ENCODE peak calls at places on chromosome 1, in ten cellular contexts. One of them, this sample, is unnamed.

GRCh38 chr1:181140891-181141290 is 52.4 kb downstream of the IER5 start:
- ATAC-seq in effector memory CD8-positive, alpha-beta T cell: no peak
- ATAC-seq in activated B cell treated with CpG ODN at 0.5 μM for 24 hours: no peak
- ATAC-seq in activated T-helper 17 cell treated with anti-CD3 and anti-CD28 coated beads, Interleukin-2, amount 50 U/mL, for 72 hours: peak
- ATAC-seq in heart left ventricle: no peak
- ATAC-seq in gastroesophageal sphincter: no peak
- ATAC-seq in foreskin keratinocyte: no peak
- ATAC-seq in upper lobe of right lung: no peak
- ATAC-seq in gastrocnemius medialis: no peak
- ATAC-seq in Panc1: no peak
- ATAC-seq in this sample: peak

GRCh38 chr1:61797045-61797755 is 54.9 kb downstream of the PATJ start:
- ATAC-seq in heart left ventricle: no peak
- ATAC-seq in upper lobe of right lung: no peak
- ATAC-seq in gastrocnemius medialis: no peak
- ATAC-seq in Panc1: no peak
- ATAC-seq in effector memory CD8-positive, alpha-beta T cell: no peak
- ATAC-seq in activated T-helper 17 cell treated with anti-CD3 and anti-CD28 coated beads, Interleukin-2, amount 50 U/mL, for 72 hours: no peak
- ATAC-seq in activated B cell treated with CpG ODN at 0.5 μM for 24 hours: no peak
- ATAC-seq in foreskin keratinocyte: no peak
- ATAC-seq in gastroesophageal sphincter: no peak
- ATAC-seq in this sample: no peak

GRCh38 chr1:170598618-170599017 is 65.3 kb upstream of the PRRX1 start:
- ATAC-seq in gastrocnemius medialis: no peak
- ATAC-seq in upper lobe of right lung: no peak
- ATAC-seq in effector memory CD8-positive, alpha-beta T cell: no peak
- ATAC-seq in heart left ventricle: no peak
- ATAC-seq in gastroesophageal sphincter: no peak
- ATAC-seq in Panc1: no peak
- ATAC-seq in activated B cell treated with CpG ODN at 0.5 μM for 24 hours: no peak
- ATAC-seq in activated T-helper 17 cell treated with anti-CD3 and anti-CD28 coated beads, Interleukin-2, amount 50 U/mL, for 72 hours: no peak
- ATAC-seq in foreskin keratinocyte: no peak
- ATAC-seq in this sample: no peak

GRCh38 chr1:225113265-225113664 is 183.8 kb downstream of the DNAH14 start:
- ATAC-seq in activated B cell treated with CpG ODN at 0.5 μM for 24 hours: no peak
- ATAC-seq in gastroesophageal sphincter: no peak
- ATAC-seq in activated T-helper 17 cell treated with anti-CD3 and anti-CD28 coated beads, Interleukin-2, amount 50 U/mL, for 72 hours: no peak
- ATAC-seq in foreskin keratinocyte: no peak
- ATAC-seq in gastrocnemius medialis: no peak
- ATAC-seq in heart left ventricle: no peak
- ATAC-seq in upper lobe of right lung: peak
- ATAC-seq in effector memory CD8-positive, alpha-beta T cell: no peak
- ATAC-seq in Panc1: no peak
- ATAC-seq in this sample: no peak

GRCh38 chr1:212722270-212722945 is 22.8 kb upstream of the BATF3 start:
- ATAC-seq in gastroesophageal sphincter: no peak
- ATAC-seq in Panc1: peak
- ATAC-seq in heart left ventricle: no peak
- ATAC-seq in upper lobe of right lung: no peak
- ATAC-seq in activated B cell treated with CpG ODN at 0.5 μM for 24 hours: no peak
- ATAC-seq in activated T-helper 17 cell treated with anti-CD3 and anti-CD28 coated beads, Interleukin-2, amount 50 U/mL, for 72 hours: peak
- ATAC-seq in gastrocnemius medialis: no peak
- ATAC-seq in effector memory CD8-positive, alpha-beta T cell: no peak
- ATAC-seq in foreskin keratinocyte: no peak
- ATAC-seq in this sample: no peak

GRCh38 chr1:3333903-3334302 is 120.6 kb upstream of the ARHGEF16 start:
- ATAC-seq in Panc1: no peak
- ATAC-seq in heart left ventricle: peak
- ATAC-seq in gastrocnemius medialis: peak
- ATAC-seq in activated B cell treated with CpG ODN at 0.5 μM for 24 hours: no peak
- ATAC-seq in upper lobe of right lung: no peak
- ATAC-seq in foreskin keratinocyte: no peak
- ATAC-seq in effector memory CD8-positive, alpha-beta T cell: no peak
- ATAC-seq in activated T-helper 17 cell treated with anti-CD3 and anti-CD28 coated beads, Interleukin-2, amount 50 U/mL, for 72 hours: no peak
- ATAC-seq in gastroesophageal sphincter: no peak
- ATAC-seq in this sample: no peak

GRCh38 chr1:211822677-211823426 is 7.7 kb downstream of the LPGAT1 start:
- ATAC-seq in Panc1: no peak
- ATAC-seq in effector memory CD8-positive, alpha-beta T cell: no peak
- ATAC-seq in gastroesophageal sphincter: no peak
- ATAC-seq in upper lobe of right lung: peak
- ATAC-seq in foreskin keratinocyte: no peak
- ATAC-seq in activated T-helper 17 cell treated with anti-CD3 and anti-CD28 coated beads, Interleukin-2, amount 50 U/mL, for 72 hours: no peak
- ATAC-seq in activated B cell treated with CpG ODN at 0.5 μM for 24 hours: peak
- ATAC-seq in gastrocnemius medialis: no peak
- ATAC-seq in heart left ventricle: no peak
- ATAC-seq in this sample: peak

GRCh38 chr1:85427844-85428243 is 37.1 kb downstream of the DDAH1 start:
- ATAC-seq in activated T-helper 17 cell treated with anti-CD3 and anti-CD28 coated beads, Interleukin-2, amount 50 U/mL, for 72 hours: no peak
- ATAC-seq in heart left ventricle: no peak
- ATAC-seq in Panc1: peak
- ATAC-seq in activated B cell treated with CpG ODN at 0.5 μM for 24 hours: no peak
- ATAC-seq in foreskin keratinocyte: no peak
- ATAC-seq in gastrocnemius medialis: peak
- ATAC-seq in gastroesophageal sphincter: no peak
- ATAC-seq in upper lobe of right lung: no peak
- ATAC-seq in effector memory CD8-positive, alpha-beta T cell: no peak
- ATAC-seq in this sample: no peak

GRCh38 chr1:59169703-59170102 is 127.2 kb upstream of the FGGY start:
- ATAC-seq in heart left ventricle: no peak
- ATAC-seq in gastroesophageal sphincter: no peak
- ATAC-seq in activated T-helper 17 cell treated with anti-CD3 and anti-CD28 coated beads, Interleukin-2, amount 50 U/mL, for 72 hours: no peak
- ATAC-seq in Panc1: no peak
- ATAC-seq in activated B cell treated with CpG ODN at 0.5 μM for 24 hours: no peak
- ATAC-seq in upper lobe of right lung: no peak
- ATAC-seq in effector memory CD8-positive, alpha-beta T cell: no peak
- ATAC-seq in gastrocnemius medialis: no peak
- ATAC-seq in foreskin keratinocyte: no peak
- ATAC-seq in this sample: no peak

GRCh38 chr1:31010081-31010989 is 55.2 kb downstream of the PUM1 start:
- ATAC-seq in Panc1: peak
- ATAC-seq in activated T-helper 17 cell treated with anti-CD3 and anti-CD28 coated beads, Interleukin-2, amount 50 U/mL, for 72 hours: peak
- ATAC-seq in effector memory CD8-positive, alpha-beta T cell: peak
- ATAC-seq in gastrocnemius medialis: no peak
- ATAC-seq in foreskin keratinocyte: peak
- ATAC-seq in upper lobe of right lung: no peak
- ATAC-seq in gastroesophageal sphincter: no peak
- ATAC-seq in activated B cell treated with CpG ODN at 0.5 μM for 24 hours: peak
- ATAC-seq in heart left ventricle: no peak
- ATAC-seq in this sample: peak

GRCh38 chr1:229136817-229137216 is 134.1 kb upstream of the RAB4A start:
- ATAC-seq in upper lobe of right lung: peak
- ATAC-seq in Panc1: no peak
- ATAC-seq in heart left ventricle: no peak
- ATAC-seq in gastroesophageal sphincter: no peak
- ATAC-seq in activated B cell treated with CpG ODN at 0.5 μM for 24 hours: peak
- ATAC-seq in foreskin keratinocyte: no peak
- ATAC-seq in effector memory CD8-positive, alpha-beta T cell: no peak
- ATAC-seq in gastrocnemius medialis: no peak
- ATAC-seq in activated T-helper 17 cell treated with anti-CD3 and anti-CD28 coated beads, Interleukin-2, amount 50 U/mL, for 72 hours: no peak
- ATAC-seq in this sample: peak

GRCh38 chr1:89365206-89365605 is 1.3 kb downstream of the GBP6 start:
- ATAC-seq in activated T-helper 17 cell treated with anti-CD3 and anti-CD28 coated beads, Interleukin-2, amount 50 U/mL, for 72 hours: no peak
- ATAC-seq in activated B cell treated with CpG ODN at 0.5 μM for 24 hours: no peak
- ATAC-seq in gastroesophageal sphincter: no peak
- ATAC-seq in upper lobe of right lung: no peak
- ATAC-seq in effector memory CD8-positive, alpha-beta T cell: no peak
- ATAC-seq in foreskin keratinocyte: no peak
- ATAC-seq in gastrocnemius medialis: no peak
- ATAC-seq in Panc1: no peak
- ATAC-seq in heart left ventricle: no peak
- ATAC-seq in this sample: no peak

GRCh38 chr1:152757747-152758146 is at the start of gene KPRP:
- ATAC-seq in heart left ventricle: no peak
- ATAC-seq in activated T-helper 17 cell treated with anti-CD3 and anti-CD28 coated beads, Interleukin-2, amount 50 U/mL, for 72 hours: no peak
- ATAC-seq in upper lobe of right lung: no peak
- ATAC-seq in activated B cell treated with CpG ODN at 0.5 μM for 24 hours: no peak
- ATAC-seq in gastroesophageal sphincter: no peak
- ATAC-seq in foreskin keratinocyte: peak
- ATAC-seq in Panc1: no peak
- ATAC-seq in gastrocnemius medialis: no peak
- ATAC-seq in effector memory CD8-positive, alpha-beta T cell: no peak
- ATAC-seq in this sample: no peak

GRCh38 chr1:46183119-46183842 is 7.0 kb upstream of the P3R3URF start:
- ATAC-seq in effector memory CD8-positive, alpha-beta T cell: no peak
- ATAC-seq in upper lobe of right lung: peak
- ATAC-seq in heart left ventricle: peak
- ATAC-seq in activated T-helper 17 cell treated with anti-CD3 and anti-CD28 coated beads, Interleukin-2, amount 50 U/mL, for 72 hours: no peak
- ATAC-seq in activated B cell treated with CpG ODN at 0.5 μM for 24 hours: no peak
- ATAC-seq in gastroesophageal sphincter: peak
- ATAC-seq in Panc1: peak
- ATAC-seq in gastrocnemius medialis: peak
- ATAC-seq in foreskin keratinocyte: peak
- ATAC-seq in this sample: no peak

GRCh38 chr1:116118471-116118870 is 7.3 kb downstream of the MAB21L3 start:
- ATAC-seq in Panc1: no peak
- ATAC-seq in upper lobe of right lung: peak
- ATAC-seq in gastrocnemius medialis: no peak
- ATAC-seq in effector memory CD8-positive, alpha-beta T cell: no peak
- ATAC-seq in gastroesophageal sphincter: no peak
- ATAC-seq in activated T-helper 17 cell treated with anti-CD3 and anti-CD28 coated beads, Interleukin-2, amount 50 U/mL, for 72 hours: no peak
- ATAC-seq in foreskin keratinocyte: no peak
- ATAC-seq in heart left ventricle: no peak
- ATAC-seq in activated B cell treated with CpG ODN at 0.5 μM for 24 hours: no peak
- ATAC-seq in this sample: no peak

GRCh38 chr1:172375227-172375631 is 45.3 kb upstream of the C1orf105 start:
- ATAC-seq in gastroesophageal sphincter: no peak
- ATAC-seq in foreskin keratinocyte: no peak
- ATAC-seq in heart left ventricle: no peak
- ATAC-seq in upper lobe of right lung: no peak
- ATAC-seq in Panc1: no peak
- ATAC-seq in activated T-helper 17 cell treated with anti-CD3 and anti-CD28 coated beads, Interleukin-2, amount 50 U/mL, for 72 hours: peak
- ATAC-seq in effector memory CD8-positive, alpha-beta T cell: peak
- ATAC-seq in activated B cell treated with CpG ODN at 0.5 μM for 24 hours: no peak
- ATAC-seq in gastrocnemius medialis: no peak
- ATAC-seq in this sample: no peak

GRCh38 chr1:59052194-59052593 is 244.7 kb upstream of the FGGY start:
- ATAC-seq in gastroesophageal sphincter: no peak
- ATAC-seq in activated B cell treated with CpG ODN at 0.5 μM for 24 hours: no peak
- ATAC-seq in gastrocnemius medialis: no peak
- ATAC-seq in activated T-helper 17 cell treated with anti-CD3 and anti-CD28 coated beads, Interleukin-2, amount 50 U/mL, for 72 hours: no peak
- ATAC-seq in Panc1: peak
- ATAC-seq in upper lobe of right lung: peak
- ATAC-seq in foreskin keratinocyte: no peak
- ATAC-seq in heart left ventricle: no peak
- ATAC-seq in effector memory CD8-positive, alpha-beta T cell: no peak
- ATAC-seq in this sample: no peak

GRCh38 chr1:113415256-113416189 is 25.2 kb downstream of the MAGI3 start:
- ATAC-seq in gastroesophageal sphincter: peak
- ATAC-seq in activated T-helper 17 cell treated with anti-CD3 and anti-CD28 coated beads, Interleukin-2, amount 50 U/mL, for 72 hours: peak
- ATAC-seq in heart left ventricle: no peak
- ATAC-seq in activated B cell treated with CpG ODN at 0.5 μM for 24 hours: no peak
- ATAC-seq in gastrocnemius medialis: no peak
- ATAC-seq in Panc1: no peak
- ATAC-seq in upper lobe of right lung: no peak
- ATAC-seq in foreskin keratinocyte: no peak
- ATAC-seq in effector memory CD8-positive, alpha-beta T cell: no peak
- ATAC-seq in this sample: no peak

GRCh38 chr1:185672719-185673360 is 61.4 kb upstream of the HMCN1 start:
- ATAC-seq in effector memory CD8-positive, alpha-beta T cell: no peak
- ATAC-seq in activated T-helper 17 cell treated with anti-CD3 and anti-CD28 coated beads, Interleukin-2, amount 50 U/mL, for 72 hours: no peak
- ATAC-seq in Panc1: no peak
- ATAC-seq in gastrocnemius medialis: no peak
- ATAC-seq in foreskin keratinocyte: no peak
- ATAC-seq in heart left ventricle: no peak
- ATAC-seq in activated B cell treated with CpG ODN at 0.5 μM for 24 hours: no peak
- ATAC-seq in gastroesophageal sphincter: peak
- ATAC-seq in upper lobe of right lung: peak
- ATAC-seq in this sample: no peak

GRCh38 chr1:45687753-45688737 is at the start of gene TMEM69:
- ATAC-seq in Panc1: peak
- ATAC-seq in heart left ventricle: peak
- ATAC-seq in foreskin keratinocyte: peak
- ATAC-seq in gastrocnemius medialis: peak
- ATAC-seq in upper lobe of right lung: peak
- ATAC-seq in activated T-helper 17 cell treated with anti-CD3 and anti-CD28 coated beads, Interleukin-2, amount 50 U/mL, for 72 hours: peak
- ATAC-seq in effector memory CD8-positive, alpha-beta T cell: peak
- ATAC-seq in activated B cell treated with CpG ODN at 0.5 μM for 24 hours: no peak
- ATAC-seq in gastroesophageal sphincter: peak
- ATAC-seq in this sample: peak

GRCh38 chr1:232613752-232614381 is 16.1 kb downstream of the SIPA1L2 start:
- ATAC-seq in upper lobe of right lung: peak
- ATAC-seq in foreskin keratinocyte: no peak
- ATAC-seq in heart left ventricle: no peak
- ATAC-seq in Panc1: no peak
- ATAC-seq in activated B cell treated with CpG ODN at 0.5 μM for 24 hours: no peak
- ATAC-seq in gastroesophageal sphincter: no peak
- ATAC-seq in effector memory CD8-positive, alpha-beta T cell: peak
- ATAC-seq in activated T-helper 17 cell treated with anti-CD3 and anti-CD28 coated beads, Interleukin-2, amount 50 U/mL, for 72 hours: no peak
- ATAC-seq in gastrocnemius medialis: no peak
- ATAC-seq in this sample: no peak

GRCh38 chr1:217407426-217407825 is 223.5 kb downstream of the GPATCH2 start:
- ATAC-seq in gastroesophageal sphincter: no peak
- ATAC-seq in Panc1: no peak
- ATAC-seq in activated B cell treated with CpG ODN at 0.5 μM for 24 hours: no peak
- ATAC-seq in gastrocnemius medialis: no peak
- ATAC-seq in heart left ventricle: no peak
- ATAC-seq in effector memory CD8-positive, alpha-beta T cell: no peak
- ATAC-seq in activated T-helper 17 cell treated with anti-CD3 and anti-CD28 coated beads, Interleukin-2, amount 50 U/mL, for 72 hours: no peak
- ATAC-seq in foreskin keratinocyte: no peak
- ATAC-seq in upper lobe of right lung: no peak
- ATAC-seq in this sample: no peak

GRCh38 chr1:85135456-85135798 is 65.4 kb downstream of the SYDE2 start:
- ATAC-seq in effector memory CD8-positive, alpha-beta T cell: no peak
- ATAC-seq in gastroesophageal sphincter: no peak
- ATAC-seq in heart left ventricle: no peak
- ATAC-seq in activated T-helper 17 cell treated with anti-CD3 and anti-CD28 coated beads, Interleukin-2, amount 50 U/mL, for 72 hours: no peak
- ATAC-seq in upper lobe of right lung: peak
- ATAC-seq in activated B cell treated with CpG ODN at 0.5 μM for 24 hours: no peak
- ATAC-seq in Panc1: peak
- ATAC-seq in foreskin keratinocyte: peak
- ATAC-seq in gastrocnemius medialis: no peak
- ATAC-seq in this sample: no peak

GRCh38 chr1:230087034-230087721 is 20.1 kb downstream of the GALNT2 start:
- ATAC-seq in activated B cell treated with CpG ODN at 0.5 μM for 24 hours: no peak
- ATAC-seq in heart left ventricle: no peak
- ATAC-seq in Panc1: no peak
- ATAC-seq in gastrocnemius medialis: no peak
- ATAC-seq in foreskin keratinocyte: peak
- ATAC-seq in activated T-helper 17 cell treated with anti-CD3 and anti-CD28 coated beads, Interleukin-2, amount 50 U/mL, for 72 hours: no peak
- ATAC-seq in upper lobe of right lung: peak
- ATAC-seq in effector memory CD8-positive, alpha-beta T cell: no peak
- ATAC-seq in gastroesophageal sphincter: no peak
- ATAC-seq in this sample: no peak

GRCh38 chr1:24263746-24264145 is 55.4 kb upstream of the GRHL3 start:
- ATAC-seq in heart left ventricle: no peak
- ATAC-seq in activated T-helper 17 cell treated with anti-CD3 and anti-CD28 coated beads, Interleukin-2, amount 50 U/mL, for 72 hours: no peak
- ATAC-seq in upper lobe of right lung: no peak
- ATAC-seq in foreskin keratinocyte: no peak
- ATAC-seq in activated B cell treated with CpG ODN at 0.5 μM for 24 hours: no peak
- ATAC-seq in gastroesophageal sphincter: no peak
- ATAC-seq in effector memory CD8-positive, alpha-beta T cell: no peak
- ATAC-seq in gastrocnemius medialis: no peak
- ATAC-seq in Panc1: no peak
- ATAC-seq in this sample: no peak

GRCh38 chr1:40745180-40745579 is 38.4 kb upstream of the KCNQ4 start:
- ATAC-seq in Panc1: no peak
- ATAC-seq in foreskin keratinocyte: no peak
- ATAC-seq in activated T-helper 17 cell treated with anti-CD3 and anti-CD28 coated beads, Interleukin-2, amount 50 U/mL, for 72 hours: no peak
- ATAC-seq in gastroesophageal sphincter: no peak
- ATAC-seq in upper lobe of right lung: no peak
- ATAC-seq in effector memory CD8-positive, alpha-beta T cell: no peak
- ATAC-seq in gastrocnemius medialis: no peak
- ATAC-seq in activated B cell treated with CpG ODN at 0.5 μM for 24 hours: no peak
- ATAC-seq in heart left ventricle: no peak
- ATAC-seq in this sample: no peak

GRCh38 chr1:59292557-59292956 is 4.3 kb upstream of the FGGY start:
- ATAC-seq in gastroesophageal sphincter: no peak
- ATAC-seq in heart left ventricle: no peak
- ATAC-seq in activated B cell treated with CpG ODN at 0.5 μM for 24 hours: peak
- ATAC-seq in foreskin keratinocyte: no peak
- ATAC-seq in gastrocnemius medialis: peak
- ATAC-seq in upper lobe of right lung: peak
- ATAC-seq in effector memory CD8-positive, alpha-beta T cell: peak
- ATAC-seq in Panc1: no peak
- ATAC-seq in activated T-helper 17 cell treated with anti-CD3 and anti-CD28 coated beads, Interleukin-2, amount 50 U/mL, for 72 hours: no peak
- ATAC-seq in this sample: peak

GRCh38 chr1:58848818-58849411 is 65.1 kb upstream of the JUN start:
- ATAC-seq in heart left ventricle: peak
- ATAC-seq in activated B cell treated with CpG ODN at 0.5 μM for 24 hours: no peak
- ATAC-seq in activated T-helper 17 cell treated with anti-CD3 and anti-CD28 coated beads, Interleukin-2, amount 50 U/mL, for 72 hours: peak
- ATAC-seq in foreskin keratinocyte: peak
- ATAC-seq in gastrocnemius medialis: peak
- ATAC-seq in upper lobe of right lung: peak
- ATAC-seq in Panc1: peak
- ATAC-seq in effector memory CD8-positive, alpha-beta T cell: no peak
- ATAC-seq in gastroesophageal sphincter: peak
- ATAC-seq in this sample: no peak